ENCODE peak calls at places on chromosomes 3 and 15, in eight cellular contexts. S is HL-60, L is HS-5, N is A549, M is cardiac fibroblast, Y is HT1080, A is NCI-H1092 treated with DMSO at 0.1 percent for 48 hours, O is caudate nucleus. D is an unnamed sample.

GRCh38 chr3:64266065-64266874 is 41.0 kb upstream of the PRICKLE2 start:
- DNase-seq in S (no peak), L (peak), N (peak), M (peak), Y (peak), A (no peak), O (no peak), D (no peak)

GRCh38 chr3:66428733-66429132 is 72.1 kb downstream of the LRIG1 start:
- DNase-seq in S (no peak), L (peak), N (peak), M (peak), Y (peak), A (peak), O (no peak), D (no peak)

GRCh38 chr3:149480326-149481017 is 6.0 kb downstream of the TM4SF4 start:
- DNase-seq in S (peak), L (peak), N (peak), M (peak), Y (peak), A (peak), O (peak), D (peak)

GRCh38 chr3:126419886-126420786 is 25.4 kb downstream of the CFAP100 start:
- DNase-seq in S (no peak), L (no peak), N (no peak), M (no peak), Y (peak), A (no peak), O (no peak), D (no peak)

GRCh38 chr15:94027571-94027970 is 203.8 kb upstream of the MCTP2 start:
- DNase-seq in S (no peak), L (no peak), N (no peak), M (no peak), Y (no peak), A (no peak), O (no peak), D (no peak)

GRCh38 chr3:187243933-187244564 is 46.8 kb downstream of the RTP1 start:
- DNase-seq in S (no peak), L (no peak), N (no peak), M (peak), Y (no peak), A (no peak), O (no peak), D (no peak)

GRCh38 chr3:15899438-15899837 is 101.7 kb upstream of the ANKRD28 start:
- DNase-seq in S (no peak), L (peak), N (no peak), M (peak), Y (peak), A (no peak), O (no peak), D (peak)

GRCh38 chr3:139935071-139935865 is at the start of gene CLSTN2:
- DNase-seq in S (no peak), L (no peak), N (peak), M (peak), Y (no peak), A (peak), O (peak), D (peak)

GRCh38 chr15:50764331-50765201 is 940 bp downstream of the SPPL2A start:
- DNase-seq in S (no peak), L (no peak), N (no peak), M (peak), Y (no peak), A (peak), O (no peak), D (no peak)

GRCh38 chr15:31605467-31605931 is 278.9 kb downstream of the KLF13 start:
- DNase-seq in S (no peak), L (no peak), N (no peak), M (peak), Y (no peak), A (no peak), O (no peak), D (no peak)

GRCh38 chr3:39166932-39167532 is 13.6 kb upstream of the CSRNP1 start:
- DNase-seq in S (no peak), L (peak), N (no peak), M (peak), Y (peak), A (no peak), O (no peak), D (no peak)

GRCh38 chr15:101012326-101013040 is 93.3 kb downstream of the LRRK1 start:
- DNase-seq in S (no peak), L (no peak), N (no peak), M (no peak), Y (no peak), A (no peak), O (no peak), D (no peak)

GRCh38 chr15:90154861-90155626 is 46.1 kb upstream of the SEMA4B start:
- DNase-seq in S (peak), L (no peak), N (peak), M (peak), Y (no peak), A (no peak), O (no peak), D (peak)

GRCh38 chr15:58396181-58396580 is 35.6 kb upstream of the LIPC start:
- DNase-seq in S (no peak), L (peak), N (no peak), M (peak), Y (peak), A (no peak), O (no peak), D (no peak)

GRCh38 chr3:65902304-65902793 is 136.4 kb downstream of the MAGI1 start:
- DNase-seq in S (no peak), L (no peak), N (no peak), M (peak), Y (no peak), A (no peak), O (no peak), D (no peak)

GRCh38 chr15:59691194-59691805 is 2.2 kb upstream of the BNIP2 start:
- DNase-seq in S (no peak), L (peak), N (peak), M (peak), Y (peak), A (peak), O (no peak), D (peak)

GRCh38 chr3:18177271-18177670 is 247.9 kb downstream of the SATB1 start:
- DNase-seq in S (no peak), L (no peak), N (no peak), M (no peak), Y (no peak), A (no peak), O (no peak), D (no peak)

GRCh38 chr15:70140543-70141375 is 43.0 kb upstream of the TLE3 start:
- DNase-seq in S (no peak), L (no peak), N (no peak), M (peak), Y (no peak), A (no peak), O (no peak), D (no peak)

GRCh38 chr3:63927623-63928280 is 15.6 kb upstream of the SCAANT1 start:
- DNase-seq in S (no peak), L (no peak), N (no peak), M (no peak), Y (no peak), A (no peak), O (no peak), D (no peak)

GRCh38 chr15:71806452-71806931 is 3.9 kb upstream of the NR2E3 start:
- DNase-seq in S (no peak), L (peak), N (no peak), M (peak), Y (peak), A (no peak), O (no peak), D (no peak)

GRCh38 chr3:23805228-23805880 is 401 bp upstream of the UBE2E1 start:
- DNase-seq in S (no peak), L (no peak), N (peak), M (no peak), Y (no peak), A (no peak), O (no peak), D (no peak)

GRCh38 chr3:122661633-122662032 is 19.0 kb upstream of the PARP14 start:
- DNase-seq in S (peak), L (no peak), N (no peak), M (no peak), Y (peak), A (no peak), O (no peak), D (no peak)

GRCh38 chr3:71987089-71987735 is 202.3 kb upstream of the PROK2 start:
- DNase-seq in S (no peak), L (no peak), N (no peak), M (peak), Y (peak), A (no peak), O (no peak), D (no peak)

GRCh38 chr3:177640319-177640997 is 443.2 kb upstream of the TBL1XR1 start:
- DNase-seq in S (no peak), L (no peak), N (no peak), M (no peak), Y (peak), A (peak), O (no peak), D (no peak)

GRCh38 chr3:58522759-58523425 is 14.1 kb downstream of the ACOX2 start:
- DNase-seq in S (no peak), L (no peak), N (no peak), M (no peak), Y (no peak), A (no peak), O (no peak), D (no peak)

GRCh38 chr15:42215854-42216829 is 8.0 kb upstream of the VPS39 start:
- DNase-seq in S (no peak), L (no peak), N (no peak), M (peak), Y (no peak), A (no peak), O (no peak), D (no peak)

D was measured in K562.